ENCODE peak calls at places on chromosome 3, in ten cellular contexts. D, R, V, E, B, Z, N, A, K and S are unnamed samples.
A peak's percentile ranks its signal among the peaks of the same experiment; 100 is the strongest.

GRCh38 chr3:133038089-133038730 is at the start of gene TMEM108:
- DNase-seq in D (peak; percentile 95), R (peak; percentile 98), V (no peak), E (peak; percentile 52), B (peak; percentile 95), Z (peak; percentile 57), N (peak; percentile 95), A (no peak), K (no peak), S (peak; percentile 88)

GRCh38 chr3:156024904-156025303 is 95.5 kb upstream of the KCNAB1 start:
- DNase-seq in D (no peak), R (peak; percentile 41), V (no peak), E (no peak), B (no peak), Z (no peak), N (no peak), A (no peak), K (no peak), S (no peak)

GRCh38 chr3:193960485-193961172 is 175.3 kb upstream of the HES1 start:
- DNase-seq in D (no peak), R (no peak), V (no peak), E (peak; percentile 77), B (no peak), Z (no peak), N (no peak), A (no peak), K (no peak), S (peak; percentile 70)

GRCh38 chr3:16090013-16090412 is 84.5 kb upstream of the GALNT15 start:
- DNase-seq in D (no peak), R (no peak), V (no peak), E (no peak), B (no peak), Z (no peak), N (no peak), A (no peak), K (no peak), S (no peak)

GRCh38 chr3:196985954-196986885 is 17.6 kb upstream of the PIGZ start:
- DNase-seq in D (no peak), R (no peak), V (no peak), E (no peak), B (no peak), Z (no peak), N (no peak), A (no peak), K (no peak), S (peak; percentile 14)

GRCh38 chr3:55297706-55298105 is 189.4 kb downstream of the WNT5A start:
- DNase-seq in D (no peak), R (no peak), V (no peak), E (no peak), B (no peak), Z (no peak), N (no peak), A (no peak), K (no peak), S (no peak)

GRCh38 chr3:128988286-128988685 is 5.6 kb downstream of the CFAP92 start:
- DNase-seq in D (no peak), R (no peak), V (no peak), E (no peak), B (no peak), Z (no peak), N (no peak), A (no peak), K (no peak), S (peak; percentile 15)

GRCh38 chr3:194637541-194638400 is 4.6 kb upstream of the TMEM44 start:
- DNase-seq in D (no peak), R (no peak), V (no peak), E (no peak), B (no peak), Z (no peak), N (no peak), A (no peak), K (no peak), S (peak; percentile 56)

GRCh38 chr3:58691997-58692396 is 25.4 kb upstream of the FAM3D start:
- DNase-seq in D (no peak), R (peak; percentile 79), V (no peak), E (no peak), B (no peak), Z (no peak), N (no peak), A (no peak), K (peak; percentile 41), S (no peak)

GRCh38 chr3:188432826-188433525 is 279.0 kb downstream of the LPP start:
- DNase-seq in D (no peak), R (no peak), V (no peak), E (no peak), B (no peak), Z (no peak), N (no peak), A (peak; percentile 60), K (no peak), S (no peak)

GRCh38 chr3:30368978-30369377 is 237.4 kb upstream of the TGFBR2 start:
- DNase-seq in D (no peak), R (no peak), V (no peak), E (no peak), B (no peak), Z (no peak), N (no peak), A (no peak), K (no peak), S (no peak)

GRCh38 chr3:189909573-189909972 is 211.1 kb downstream of the P3H2 start:
- DNase-seq in D (no peak), R (no peak), V (no peak), E (no peak), B (no peak), Z (no peak), N (no peak), A (no peak), K (no peak), S (no peak)

GRCh38 chr3:123084738-123085237 is 18.0 kb downstream of the PDIA5 start:
- DNase-seq in D (peak; percentile 40), R (no peak), V (no peak), E (no peak), B (no peak), Z (no peak), N (no peak), A (no peak), K (no peak), S (no peak)

GRCh38 chr3:138850151-138850550 is 15.4 kb upstream of the PIK3CB start:
- DNase-seq in D (no peak), R (no peak), V (no peak), E (no peak), B (no peak), Z (no peak), N (no peak), A (no peak), K (no peak), S (no peak)

GRCh38 chr3:141960731-141961130 is 84.3 kb downstream of the ATP1B3 start:
- DNase-seq in D (no peak), R (no peak), V (no peak), E (no peak), B (no peak), Z (no peak), N (no peak), A (no peak), K (no peak), S (no peak)
- H3K27ac ChIP-seq in D (peak overlapping the region; percentile 4), R (no peak overlapping the region), V (peak overlapping the region; percentile 35), E (peak overlapping the region; percentile 52), B (no peak overlapping the region), Z (peak overlapping the region; percentile 33), N (no peak overlapping the region), A (no peak overlapping the region), K (peak overlapping the region; percentile 52), S (peak overlapping the region; percentile 64)

DNA sequence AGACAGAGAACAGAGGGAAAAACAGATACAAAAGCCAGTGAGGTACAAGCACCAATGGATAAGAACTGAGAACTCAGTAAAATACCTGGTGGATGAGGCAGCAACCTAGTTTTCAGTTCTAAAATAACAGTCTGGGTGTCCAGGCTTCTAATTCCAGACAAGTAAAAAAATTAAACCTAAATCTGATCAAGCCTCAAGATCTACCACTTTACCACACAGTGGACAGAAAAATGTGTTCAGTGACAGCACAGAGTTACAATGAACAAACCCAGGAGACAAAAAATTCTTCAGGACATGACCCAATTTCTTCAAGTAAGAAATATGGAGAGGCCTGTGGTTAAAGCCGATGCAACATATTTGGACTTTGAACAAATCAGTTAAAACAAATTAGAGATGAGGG is 14.4 kb downstream of the CCNL1 start:
- DNase-seq in D (no peak), R (no peak), V (no peak), E (no peak), B (no peak), Z (no peak), N (no peak), A (no peak), K (no peak), S (no peak)
- TF ChIP-seq POLR2AphosphoS5 in D (no peak), R (no peak), V (no peak), E (no peak), B (no peak), Z (no peak), N (no peak), A (no peak), K (no peak), S (no peak)

DNA sequence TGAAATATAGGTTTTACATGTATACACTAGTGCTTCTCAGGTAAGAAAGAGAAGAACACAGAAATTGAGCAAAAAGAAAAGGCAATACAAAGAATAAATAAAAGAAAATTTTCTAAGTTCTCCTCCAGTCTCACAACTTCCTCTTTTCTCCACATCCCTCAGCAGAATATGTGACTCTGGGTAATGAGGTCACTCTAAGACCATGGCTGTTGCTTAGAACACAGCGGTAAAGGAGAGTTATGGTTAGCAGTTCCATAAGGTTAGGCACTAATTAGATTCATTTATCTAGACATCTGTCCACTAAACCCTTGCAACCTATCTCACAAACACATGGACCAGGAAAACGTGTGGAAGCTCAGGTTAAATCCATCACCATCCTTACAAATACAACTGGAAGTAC is 47.9 kb downstream of the IGSF11 start:
- DNase-seq in D (no peak), R (no peak), V (no peak), E (no peak), B (no peak), Z (no peak), N (no peak), A (no peak), K (no peak), S (no peak)
- H3K27ac ChIP-seq in D (no peak overlapping the region), R (no peak overlapping the region), V (peak overlapping the region; percentile 57), E (no peak overlapping the region), B (no peak overlapping the region), Z (no peak overlapping the region), N (no peak overlapping the region), A (no peak overlapping the region), K (no peak overlapping the region), S (peak overlapping the region; percentile 71)

GRCh38 chr3:130429069-130430023 is 83.9 kb downstream of the COL6A5 start:
- DNase-seq in D (no peak), R (peak; percentile 32), V (no peak), E (no peak), B (no peak), Z (no peak), N (no peak), A (no peak), K (no peak), S (no peak)

GRCh38 chr3:130424837-130425236 is 79.4 kb downstream of the COL6A5 start:
- DNase-seq in D (no peak), R (no peak), V (peak; percentile 31), E (no peak), B (no peak), Z (no peak), N (no peak), A (no peak), K (no peak), S (no peak)

GRCh38 chr3:130420466-130420865 is 75.0 kb downstream of the COL6A5 start:
- DNase-seq in D (no peak), R (no peak), V (no peak), E (no peak), B (no peak), Z (no peak), N (no peak), A (no peak), K (no peak), S (no peak)

GRCh38 chr3:130423064-130423463 is 77.6 kb downstream of the COL6A5 start:
- DNase-seq in D (no peak), R (no peak), V (no peak), E (no peak), B (no peak), Z (no peak), N (no peak), A (no peak), K (no peak), S (no peak)

GRCh38 chr3:130425484-130425883 is 80.0 kb downstream of the COL6A5 start:
- DNase-seq in D (no peak), R (no peak), V (no peak), E (no peak), B (no peak), Z (no peak), N (no peak), A (no peak), K (no peak), S (no peak)
- TF ChIP-seq POLR2AphosphoS5 in D (no peak), R (no peak), V (no peak), E (no peak), B (no peak), Z (no peak), N (no peak), A (no peak), K (no peak), S (no peak)